ENCODE peak calls at places on chromosomes 2 and 18, in eight cellular contexts. L is esophagus squamous epithelium, I is IMR-90, G is right lobe of liver, S is adrenal gland, O is heart left ventricle, R is upper lobe of left lung, P is sigmoid colon. U is an unnamed sample.

GRCh38 chr18:41753826-41754225 is 201.2 kb upstream of the PIK3C3 start:
- DNase-seq in S (no peak), P (no peak), O (no peak), I (peak; percentile 24), L (no peak), G (no peak), R (no peak), U (no peak)

GRCh38 chr2:168592181-168592831 is 136.2 kb downstream of the CERS6 start:
- DNase-seq in P (no peak), L (no peak), I (no peak), S (no peak), O (no peak), G (no peak), R (no peak), U (no peak)

GRCh38 chr2:187500585-187501359 is 52.7 kb upstream of the CALCRL start:
- DNase-seq in G (no peak), R (no peak), I (peak; percentile 84), S (no peak), P (no peak), L (no peak), O (no peak), U (peak; percentile 65)

GRCh38 chr2:39719317-39719716 is 53.6 kb downstream of the TMEM178A start:
- DNase-seq in R (no peak), G (no peak), L (no peak), P (no peak), I (no peak), S (peak; percentile 68), O (no peak), U (no peak)

GRCh38 chr2:143475131-143475784 is 346.0 kb downstream of the ARHGAP15 start:
- DNase-seq in I (peak; percentile 24), L (no peak), R (no peak), G (no peak), O (no peak), S (no peak), P (no peak), U (no peak)

GRCh38 chr2:223779877-223780276 is 57.5 kb downstream of the AP1S3 start:
- DNase-seq in I (peak; percentile 34), S (no peak), R (no peak), O (no peak), G (no peak), P (no peak), L (no peak), U (peak; percentile 62)

GRCh38 chr2:102294802-102295489 is 16.4 kb upstream of the IL1RL1 start:
- DNase-seq in R (no peak), S (no peak), O (no peak), P (no peak), G (no peak), L (no peak), I (peak; percentile 87), U (no peak)

GRCh38 chr2:76197842-76198448 is 487.2 kb upstream of the GCFC2 start:
- DNase-seq in G (peak; percentile 66), L (no peak), I (peak; percentile 65), R (no peak), P (peak; percentile 68), O (peak; percentile 26), S (peak; percentile 85), U (peak; percentile 77)

GRCh38 chr2:240918258-240919091 is 12.3 kb downstream of the CROCC2 start:
- DNase-seq in G (peak; percentile 37), I (no peak), P (peak; percentile 51), S (peak; percentile 10), R (peak; percentile 70), L (no peak), O (peak; percentile 23), U (no peak)

GRCh38 chr2:167355796-167356195 is 467.5 kb downstream of the XIRP2 start:
- DNase-seq in O (no peak), R (no peak), I (peak; percentile 80), S (no peak), P (no peak), L (no peak), G (no peak), U (no peak)

GRCh38 chr18:36831139-36831538 is 2.2 kb downstream of the KIAA1328 start:
- DNase-seq in P (no peak), O (no peak), G (no peak), L (no peak), R (no peak), I (peak; percentile 63), S (no peak), U (no peak)

GRCh38 chr2:127623388-127624320 is 22.3 kb upstream of the GPR17 start:
- DNase-seq in I (peak; percentile 64), P (peak; percentile 64), G (peak; percentile 43), L (no peak), S (peak; percentile 16), R (peak; percentile 72), O (peak; percentile 25), U (peak; percentile 43)

GRCh38 chr18:13530879-13531387 is 195.4 kb downstream of the FAM210A start:
- DNase-seq in R (no peak), L (no peak), O (peak; percentile 74), G (peak; percentile 61), I (peak; percentile 8), P (peak; percentile 88), S (peak; percentile 65), U (peak; percentile 72)

GRCh38 chr2:42312106-42312505 is 48.9 kb downstream of the COX7A2L start:
- DNase-seq in I (no peak), R (no peak), L (no peak), P (no peak), G (no peak), O (no peak), S (no peak), U (no peak)
- H3K27ac ChIP-seq in I (no peak overlapping the region), R (peak overlapping the region; percentile 31), L (no peak overlapping the region), P (no peak overlapping the region), G (no peak overlapping the region), O (no peak overlapping the region), S (no peak overlapping the region), U (no peak overlapping the region)

GRCh38 chr2:70098032-70098431 is 10.8 kb downstream of the PCBP1 start:
- DNase-seq in P (no peak), S (no peak), G (peak; percentile 79), I (no peak), O (no peak), R (no peak), L (no peak), U (no peak)

GRCh38 chr2:70094171-70094977 is 7.1 kb downstream of the PCBP1 start:
- DNase-seq in G (peak; percentile 46), L (no peak), O (no peak), P (peak; percentile 44), S (no peak), I (peak; percentile 29), R (no peak), U (no peak)

GRCh38 chr2:70091816-70092215 is 4.5 kb downstream of the PCBP1 start:
- DNase-seq in S (no peak), L (no peak), O (no peak), P (no peak), I (no peak), R (no peak), G (no peak), U (peak; percentile 31)

GRCh38 chr2:70095833-70096670 is 8.8 kb downstream of the PCBP1 start:
- DNase-seq in L (no peak), G (peak; percentile 45), I (no peak), S (no peak), P (peak; percentile 59), O (no peak), R (no peak), U (no peak)

DNA sequence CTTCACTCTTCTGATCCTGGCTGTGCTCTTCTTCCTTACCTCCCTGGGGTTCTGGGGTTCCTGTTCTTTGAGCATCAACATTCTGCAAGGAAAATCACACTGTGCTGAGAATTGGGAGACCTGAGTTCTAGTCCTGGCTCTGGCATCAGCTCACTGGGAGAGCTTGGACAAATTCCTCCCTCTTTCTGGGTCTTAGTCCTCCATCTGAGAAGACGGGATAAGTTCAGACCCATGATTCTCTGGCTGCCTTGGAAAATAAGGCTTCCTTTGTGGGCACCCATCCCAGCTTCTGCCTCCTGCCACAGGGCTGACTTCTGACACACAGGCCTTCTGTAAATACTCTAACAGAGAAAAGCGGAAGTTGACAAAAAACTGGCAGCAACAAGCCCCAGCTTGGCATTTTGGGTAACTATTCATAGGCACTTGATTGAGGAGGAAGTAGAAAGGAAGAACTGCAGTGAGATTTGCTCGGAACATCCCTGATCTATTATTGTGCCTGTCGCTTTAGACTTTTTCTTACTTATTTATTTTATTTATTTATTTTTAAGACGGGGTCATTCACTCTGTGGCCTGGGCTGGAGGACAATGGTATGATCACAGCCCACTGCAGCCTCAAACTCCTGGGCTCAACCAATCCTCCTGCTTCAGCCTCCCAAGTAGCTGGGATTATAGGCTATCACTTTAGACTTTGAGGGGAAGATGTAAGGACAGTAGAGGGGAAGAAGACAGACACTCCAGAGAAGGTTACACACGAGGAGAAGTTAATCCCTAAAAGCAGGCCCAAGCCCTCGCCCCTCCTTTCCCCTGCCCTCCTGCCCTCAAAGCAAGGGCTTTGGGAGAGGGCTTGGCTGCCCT is 7.9 kb downstream of the PCBP1 start:
- DNase-seq in P (peak; percentile 81), O (peak; percentile 62), G (peak; percentile 87), L (peak; percentile 22), R (no peak), I (peak; percentile 67), S (peak; percentile 64), U (peak; percentile 78)
- TF ChIP-seq POLR2A in P (peak; percentile 9), O (no peak), G (peak; percentile 92), L (peak; percentile 73), R (no peak), I (no peak), S (no peak), U (no peak)

DNA sequence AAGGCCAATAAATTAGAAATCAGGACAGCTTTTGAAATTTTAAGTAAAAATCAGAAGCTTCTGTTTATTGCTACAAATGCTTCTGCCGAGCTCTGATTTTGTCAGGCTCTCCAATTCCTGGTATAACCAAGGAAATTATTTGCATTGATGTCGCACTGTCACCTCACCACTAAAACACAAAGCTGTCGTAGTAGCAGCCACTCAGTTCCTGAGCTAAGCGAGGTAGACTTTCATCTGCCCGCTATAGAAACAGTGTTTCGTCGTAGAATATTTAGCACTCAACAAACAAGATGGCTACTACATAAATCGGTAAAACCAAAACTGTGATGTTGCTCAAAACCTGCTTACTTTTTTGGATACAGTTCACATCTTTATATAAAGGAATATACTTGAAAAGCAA is 141.3 kb upstream of the FOSL2 start:
- DNase-seq in O (no peak), R (no peak), S (no peak), G (no peak), P (no peak), I (no peak), L (no peak), U (no peak)
- H3K27ac ChIP-seq in O (no peak overlapping the region), R (no peak overlapping the region), S (no peak overlapping the region), G (no peak overlapping the region), P (no peak overlapping the region), I (no peak overlapping the region), L (no peak overlapping the region), U (no peak overlapping the region)

GRCh38 chr2:27379383-27379839 is 1.1 kb downstream of the ZNF513 start:
- DNase-seq in L (no peak), P (no peak), R (no peak), G (no peak), S (no peak), O (no peak), I (no peak), U (no peak)

GRCh38 chr2:27381577-27382181 is 1.1 kb upstream of the ZNF513 start:
- DNase-seq in P (no peak), G (no peak), S (peak; percentile 35), I (no peak), O (no peak), L (no peak), R (no peak), U (no peak)

GRCh38 chr2:27379840-27380625 is 501 bp downstream of the ZNF513 start:
- DNase-seq in G (peak; percentile 87), P (peak; percentile 88), I (peak; percentile 76), O (peak; percentile 83), L (peak; percentile 41), S (peak; percentile 84), R (peak; percentile 25), U (peak; percentile 63)

GRCh38 chr2:27378809-27379290 is 1.7 kb downstream of the ZNF513 start:
- DNase-seq in O (no peak), I (no peak), R (peak; percentile 81), L (no peak), P (no peak), S (peak; percentile 31), G (no peak), U (no peak)

GRCh38 chr2:27380626-27381556 is at the start of gene ZNF513:
- DNase-seq in I (peak; percentile 93), P (peak; percentile 99), L (peak; percentile 79), S (peak; percentile 98), G (peak; percentile 99), O (peak; percentile 98), R (peak; percentile 98), U (peak; percentile 97)
- TF ChIP-seq POLR2A in I (peak; percentile 46), P (peak; percentile 22), L (peak; percentile 54), S (peak; percentile 30), G (peak; percentile 81), O (peak; percentile 69), R (peak; percentile 46), U (peak; percentile 66)